ENCODE peak calls at places on chromosome 2, in four cellular contexts. K is AG20443, Z is putamen, A is GM10248. C is an unnamed sample.

GRCh38 chr2:1728821-1729220 is 15.5 kb downstream of the PXDN start:
- DNase-seq in K (no peak), Z (no peak), A (no peak), C (peak)

GRCh38 chr2:189002079-189002478 is 27.9 kb downstream of the COL3A1 start:
- DNase-seq in K (no peak), Z (no peak), A (no peak), C (no peak)

GRCh38 chr2:21289994-21290393 is 166.2 kb downstream of the TDRD15 start:
- DNase-seq in K (no peak), Z (no peak), A (no peak), C (no peak)

GRCh38 chr2:20642026-20642971 is 8.6 kb downstream of the HS1BP3 start:
- DNase-seq in K (peak), Z (peak), A (peak), C (peak)

GRCh38 chr2:238948765-238949641 is 101.1 kb downstream of the TWIST2 start:
- DNase-seq in K (peak), Z (no peak), A (no peak), C (peak)

GRCh38 chr2:160294339-160294803 is 94.3 kb upstream of the ITGB6 start:
- DNase-seq in K (peak), Z (peak), A (no peak), C (peak)

GRCh38 chr2:172639823-172640222 is 83.9 kb downstream of the PDK1 start:
- DNase-seq in K (peak), Z (no peak), A (no peak), C (no peak)

GRCh38 chr2:174454566-174454965 is 32.3 kb downstream of the GPR155 start:
- DNase-seq in K (no peak), Z (no peak), A (no peak), C (no peak)

GRCh38 chr2:101948625-101949150 is 43.1 kb upstream of the IL1R2 start:
- DNase-seq in K (no peak), Z (no peak), A (no peak), C (no peak)

GRCh38 chr2:167874812-167875211 is 372.6 kb downstream of the STK39 start:
- DNase-seq in K (no peak), Z (no peak), A (no peak), C (no peak)

GRCh38 chr2:59584958-59585357 is 968.5 kb downstream of the BCL11A start:
- DNase-seq in K (no peak), Z (no peak), A (no peak), C (no peak)

GRCh38 chr2:37201766-37202165 is 5.5 kb downstream of the CEBPZOS start:
- DNase-seq in K (no peak), Z (no peak), A (no peak), C (no peak)